ENCODE peak calls at places on chromosomes 3 and 15, in ten cellular contexts. T is activated CD4-positive, alpha-beta T cell treated with anti-CD3 and anti-CD28 coated beads, Interleukin-2, amount 10 ng/mL, durations not matched to agents 7 days and 5 days; X is activated T-helper 1 cell treated with Interleukin-2 at 50 U/mL for 16 hours; Q is posterior vena cava; W is HL-60; V is stomach; E is non-pigmented ciliary epithelial cell; A is NCI-H345; N is cardiac muscle cell; Z is endothelial cell of umbilical vein. K is an unnamed sample.

GRCh38 chr3:106168941-106169340 is 300.1 kb upstream of the CBLB start:
- DNase-seq in T (no peak), X (no peak), Q (no peak), W (no peak), V (no peak), E (no peak), A (no peak), N (no peak), Z (no peak), K (no peak)

GRCh38 chr3:196219194-196219969 is 3.0 kb downstream of the SLC51A start:
- DNase-seq in T (peak), X (peak), Q (peak), W (peak), V (no peak), E (peak), A (peak), N (no peak), Z (peak), K (peak)

GRCh38 chr3:169241928-169242751 is 421.4 kb downstream of the MECOM start:
- DNase-seq in T (no peak), X (no peak), Q (peak), W (no peak), V (peak), E (no peak), A (no peak), N (peak), Z (peak), K (no peak)

GRCh38 chr15:66808181-66808824 is 106.3 kb downstream of the SMAD6 start:
- DNase-seq in T (no peak), X (no peak), Q (no peak), W (no peak), V (no peak), E (no peak), A (no peak), N (no peak), Z (no peak), K (no peak)

GRCh38 chr15:58161436-58161835 is 23.3 kb downstream of the AQP9 start:
- DNase-seq in T (no peak), X (no peak), Q (no peak), W (no peak), V (no peak), E (no peak), A (no peak), N (no peak), Z (peak), K (no peak)

GRCh38 chr3:185210621-185211157 is 43.2 kb downstream of the EHHADH start:
- DNase-seq in T (no peak), X (no peak), Q (no peak), W (no peak), V (no peak), E (no peak), A (no peak), N (no peak), Z (no peak), K (no peak)

GRCh38 chr3:12810013-12810780 is 13.7 kb downstream of the CAND2 start:
- DNase-seq in T (peak), X (peak), Q (peak), W (peak), V (peak), E (peak), A (peak), N (peak), Z (peak), K (peak)

GRCh38 chr3:183799471-183799870 is 25.9 kb downstream of the MAP6D1 start:
- DNase-seq in T (no peak), X (no peak), Q (no peak), W (no peak), V (no peak), E (no peak), A (no peak), N (no peak), Z (no peak), K (no peak)

GRCh38 chr3:46927718-46928073 is 48.8 kb downstream of the CCDC12 start:
- DNase-seq in T (no peak), X (no peak), Q (peak), W (no peak), V (no peak), E (no peak), A (no peak), N (no peak), Z (no peak), K (no peak)

GRCh38 chr3:82229397-82229796 is 468.0 kb upstream of the GBE1 start:
- DNase-seq in T (no peak), X (no peak), Q (no peak), W (no peak), V (no peak), E (no peak), A (no peak), N (no peak), Z (no peak), K (no peak)

GRCh38 chr3:111915905-111916304 is 56.8 kb downstream of the PHLDB2 start:
- DNase-seq in T (no peak), X (no peak), Q (no peak), W (no peak), V (no peak), E (no peak), A (no peak), N (no peak), Z (peak), K (no peak)

GRCh38 chr3:9955067-9955502 is 2.9 kb upstream of the PRRT3 start:
- DNase-seq in T (no peak), X (no peak), Q (no peak), W (no peak), V (peak), E (no peak), A (peak), N (peak), Z (no peak), K (peak)

GRCh38 chr3:41768363-41768762 is 193.5 kb downstream of the ULK4 start:
- DNase-seq in T (no peak), X (no peak), Q (no peak), W (no peak), V (no peak), E (no peak), A (no peak), N (no peak), Z (no peak), K (no peak)

GRCh38 chr3:111303760-111304159 is 232.1 kb downstream of the NECTIN3 start:
- DNase-seq in T (no peak), X (no peak), Q (no peak), W (no peak), V (no peak), E (no peak), A (no peak), N (no peak), Z (no peak), K (no peak)

GRCh38 chr3:53794597-53794996 is 51.6 kb downstream of the CHDH start:
- DNase-seq in T (no peak), X (no peak), Q (no peak), W (no peak), V (no peak), E (no peak), A (no peak), N (no peak), Z (no peak), K (no peak)

GRCh38 chr3:13238687-13239466 is 165.6 kb upstream of the IQSEC1 start:
- DNase-seq in T (no peak), X (no peak), Q (no peak), W (no peak), V (no peak), E (no peak), A (no peak), N (no peak), Z (no peak), K (no peak)

GRCh38 chr3:196638922-196639516 is 475 bp upstream of the NRROS start:
- DNase-seq in T (no peak), X (no peak), Q (no peak), W (no peak), V (no peak), E (no peak), A (no peak), N (no peak), Z (peak), K (no peak)

GRCh38 chr15:38461089-38461833 is 7.3 kb downstream of the FAM98B start:
- DNase-seq in T (no peak), X (no peak), Q (no peak), W (no peak), V (no peak), E (no peak), A (no peak), N (no peak), Z (peak), K (no peak)

GRCh38 chr15:23859008-23859407 is 171.9 kb upstream of the NDN start:
- DNase-seq in T (no peak), X (no peak), Q (no peak), W (no peak), V (no peak), E (no peak), A (no peak), N (no peak), Z (no peak), K (no peak)

GRCh38 chr15:59199775-59200465 is 6.7 kb upstream of the LDHAL6B start:
- DNase-seq in T (no peak), X (no peak), Q (no peak), W (no peak), V (no peak), E (peak), A (no peak), N (no peak), Z (peak), K (no peak)

GRCh38 chr3:11001020-11001657 is 8.6 kb downstream of the SLC6A1 start:
- DNase-seq in T (no peak), X (no peak), Q (no peak), W (no peak), V (no peak), E (no peak), A (no peak), N (no peak), Z (no peak), K (peak)

GRCh38 chr3:179449621-179450020 is 1.6 kb downstream of the GNB4 start:
- DNase-seq in T (no peak), X (no peak), Q (no peak), W (no peak), V (no peak), E (no peak), A (no peak), N (no peak), Z (no peak), K (no peak)

GRCh38 chr3:7382293-7383033 is 521.5 kb downstream of the GRM7 start:
- DNase-seq in T (no peak), X (no peak), Q (no peak), W (no peak), V (no peak), E (peak), A (peak), N (no peak), Z (peak), K (no peak)

GRCh38 chr15:65264877-65265430 is 21.7 kb downstream of the PARP16 start:
- DNase-seq in T (no peak), X (no peak), Q (peak), W (no peak), V (no peak), E (no peak), A (no peak), N (peak), Z (no peak), K (no peak)